ENCODE peak calls at places on chromosomes 4 and X, in six cellular contexts. O, W, I, K, D and C are unnamed samples.

GRCh38 chr4:99165978-99166377 is 21.9 kb upstream of the ADH4 start:
- DNase-seq in O (no peak), D (no peak), K (no peak), W (no peak), I (no peak), C (no peak)

GRCh38 chr4:106869551-106869950 is 166.6 kb downstream of the DKK2 start:
- DNase-seq in K (no peak), W (peak), I (peak), O (no peak), D (no peak), C (no peak)

GRCh38 chr4:87975466-87975865 is at the start of gene SPP1:
- DNase-seq in O (peak), K (no peak), W (peak), I (peak), D (no peak), C (no peak)

GRCh38 chr4:78166582-78166981 is 109.5 kb downstream of the FRAS1 start:
- DNase-seq in I (no peak), D (no peak), W (no peak), K (no peak), O (no peak), C (no peak)

GRCh38 chr4:7322166-7322991 is 112.4 kb downstream of the PSAPL1 start:
- DNase-seq in I (no peak), O (peak), D (peak), K (no peak), W (no peak), C (no peak)

GRCh38 chrX:46979340-46979739 is 67.1 kb downstream of the JADE3 start:
- DNase-seq in I (peak), O (no peak), K (no peak), D (no peak), W (peak), C (no peak)

GRCh38 chr4:83040269-83040668 is 5.3 kb downstream of the COPS4 start:
- DNase-seq in K (no peak), D (no peak), I (no peak), W (no peak), O (peak), C (no peak)

GRCh38 chrX:150455220-150455618 is 92.1 kb downstream of the MAMLD1 start:
- DNase-seq in D (no peak), I (no peak), O (no peak), W (no peak), K (no peak), C (no peak)

GRCh38 chrX:44223150-44223549 is 120.3 kb downstream of the EFHC2 start:
- DNase-seq in I (peak), O (no peak), D (no peak), W (peak), K (no peak), C (no peak)

GRCh38 chr4:114287079-114287696 is 307.7 kb upstream of the ARSJ start:
- DNase-seq in O (no peak), D (peak), W (no peak), I (no peak), K (no peak), C (no peak)

GRCh38 chr4:151604238-151604637 is 156.6 kb downstream of the GATB start:
- DNase-seq in W (peak), D (no peak), O (no peak), I (peak), K (no peak), C (no peak)

GRCh38 chr4:167233523-167234387 is 539 bp downstream of the SPOCK3 start:
- DNase-seq in I (peak), O (peak), K (no peak), W (peak), D (no peak), C (no peak)

GRCh38 chr4:139553751-139554670 is 2.0 kb downstream of the SETD7 start:
- DNase-seq in I (no peak), O (no peak), K (no peak), W (no peak), D (no peak), C (no peak)

GRCh38 chrX:25226151-25226550 is 210.4 kb upstream of the ARX start:
- DNase-seq in W (no peak), I (no peak), O (no peak), D (no peak), K (no peak), C (no peak)

GRCh38 chr4:134201216-134202098 is at the start of gene PABPC4L:
- DNase-seq in K (no peak), W (peak), I (peak), D (peak), O (peak), C (no peak)

GRCh38 chr4:95129708-95130343 is 372.1 kb downstream of the BMPR1B start:
- DNase-seq in I (peak), O (no peak), D (no peak), K (no peak), W (peak), C (peak)

GRCh38 chr4:113153529-113154101 is 104.2 kb downstream of the ANK2 start:
- DNase-seq in I (no peak), D (no peak), O (no peak), W (peak), K (no peak), C (no peak)

GRCh38 chr4:113026556-113026955 is 22.9 kb upstream of the ANK2 start:
- DNase-seq in K (no peak), D (no peak), O (no peak), W (peak), I (peak), C (no peak)